ENCODE peak calls at places on chromosomes 4 and X, in six cellular contexts. Z is NCI-H69; F is upper lobe of right lung; O is NCI-H2107; W is stimulated activated CD4-positive, alpha-beta T cell treated with anti-CD3 and anti-CD28 coated beads, Interleukin-4, amount 100 ng/mL, for 1 hour; X is activated CD4-positive, alpha-beta T cell treated with anti-CD3 and anti-CD28 coated beads, Interleukin-2, amount 10 ng/mL, durations not matched to agents 7 days and 5 days. R is an unnamed sample.

GRCh38 chrX:18864390-18864920 is 119.5 kb downstream of the PHKA2 start:
- DNase-seq in F (no peak), W (no peak), O (no peak), Z (no peak), X (no peak), R (no peak)

GRCh38 chr4:40949701-40950100 is 199.9 kb downstream of the NSUN7 start:
- DNase-seq in X (no peak), O (no peak), F (no peak), W (no peak), Z (no peak), R (no peak)

GRCh38 chrX:101460669-101461068 is 24.6 kb upstream of the ARMCX4 start:
- DNase-seq in F (no peak), X (no peak), O (no peak), W (no peak), Z (no peak), R (no peak)

GRCh38 chr4:179097741-179098140 is 1655.5 kb upstream of the AGA start:
- DNase-seq in X (peak), Z (no peak), F (no peak), O (no peak), W (no peak), R (peak)

GRCh38 chr4:152779513-152780266 is at the start of the genes ARFIP1 and TIGD4:
- DNase-seq in X (peak), Z (peak), F (peak), O (peak), W (peak), R (peak)

GRCh38 chr4:80010316-80010715 is 62.7 kb downstream of the ANTXR2 start:
- DNase-seq in O (no peak), F (no peak), X (no peak), Z (no peak), W (no peak), R (peak)

GRCh38 chr4:109429545-109429944 is 4.1 kb upstream of the SEC24B start:
- DNase-seq in Z (no peak), O (no peak), W (no peak), F (no peak), X (no peak), R (no peak)

GRCh38 chr4:2258091-2259035 is 3.5 kb downstream of the MXD4 start:
- DNase-seq in F (peak), Z (no peak), X (no peak), O (no peak), W (peak), R (no peak)

GRCh38 chrX:123797543-123798447 is 62.1 kb upstream of the XIAP start:
- DNase-seq in Z (no peak), O (no peak), F (no peak), X (no peak), W (no peak), R (no peak)

GRCh38 chr4:186725422-186726149 is 1.9 kb upstream of the FAT1 start:
- DNase-seq in O (peak), X (no peak), Z (peak), W (no peak), F (peak), R (no peak)

GRCh38 chr4:99033956-99034355 is 38.4 kb downstream of the METAP1 start:
- DNase-seq in W (no peak), X (no peak), O (no peak), Z (no peak), F (no peak), R (no peak)

GRCh38 chr4:168162604-168163003 is 70.3 kb downstream of the ANXA10 start:
- DNase-seq in W (no peak), Z (no peak), O (no peak), F (no peak), X (no peak), R (no peak)

GRCh38 chrX:39477438-39478120 is 620.2 kb downstream of the BCOR start:
- DNase-seq in O (no peak), Z (peak), W (peak), X (no peak), F (peak), R (no peak)

GRCh38 chr4:147547314-147548056 is 66.6 kb downstream of the EDNRA start:
- DNase-seq in F (no peak), X (no peak), O (no peak), W (no peak), Z (no peak), R (no peak)

GRCh38 chr4:42673084-42673429 is 16.2 kb upstream of the ATP8A1 start:
- DNase-seq in W (no peak), X (no peak), Z (no peak), O (no peak), F (peak), R (no peak)

GRCh38 chr4:1570291-1571164 is 113.6 kb downstream of the FAM53A start:
- DNase-seq in X (no peak), W (no peak), Z (no peak), O (no peak), F (peak), R (no peak)

GRCh38 chr4:121551271-121551670 is 145.5 kb downstream of the ANXA5 start:
- DNase-seq in X (no peak), O (no peak), W (no peak), Z (no peak), F (no peak), R (no peak)

GRCh38 chr4:126097155-126097554 is 782.4 kb downstream of the FAT4 start:
- DNase-seq in Z (no peak), O (no peak), F (no peak), X (no peak), W (no peak), R (no peak)

GRCh38 chr4:38667005-38667771 is 3.2 kb downstream of the KLF3 start:
- DNase-seq in O (peak), X (peak), F (no peak), W (no peak), Z (peak), R (peak)

GRCh38 chrX:149131780-149132179 is 373.3 kb downstream of the IDS start:
- DNase-seq in O (no peak), W (no peak), F (no peak), X (no peak), Z (no peak), R (no peak)

GRCh38 chrX:134423606-134424005 is 36.4 kb upstream of the HPRT1 start:
- DNase-seq in O (no peak), W (no peak), F (no peak), X (no peak), Z (peak), R (no peak)

GRCh38 chrX:11533211-11533651 is 132.5 kb downstream of the ARHGAP6 start:
- DNase-seq in O (peak), X (peak), W (no peak), F (no peak), Z (peak), R (no peak)

GRCh38 chr4:145734576-145735329 is 54.8 kb downstream of the C4orf51 start:
- DNase-seq in O (no peak), X (no peak), Z (no peak), W (no peak), F (peak), R (no peak)

GRCh38 chr4:142574306-142574705 is 271.8 kb downstream of the INPP4B start:
- DNase-seq in W (no peak), F (no peak), X (no peak), O (no peak), Z (no peak), R (no peak)

GRCh38 chrX:47568656-47569295 is 7.8 kb downstream of the ARAF start:
- DNase-seq in X (peak), O (no peak), F (no peak), W (peak), Z (peak), R (peak)

GRCh38 chrX:147710301-147710700 is 201.4 kb upstream of the FMR1 start:
- DNase-seq in X (no peak), O (no peak), Z (no peak), W (no peak), F (no peak), R (peak)

GRCh38 chrX:115259238-115259875 is 25.5 kb upstream of the LRCH2 start:
- DNase-seq in F (no peak), W (no peak), X (no peak), Z (no peak), O (no peak), R (no peak)

GRCh38 chr4:141352775-141353544 is 132.3 kb downstream of the ZNF330 start:
- DNase-seq in X (no peak), W (no peak), F (no peak), O (no peak), Z (no peak), R (peak)

GRCh38 chr4:4418676-4419370 is 31.9 kb downstream of the NSG1 start:
- DNase-seq in O (no peak), W (no peak), F (peak), Z (no peak), X (peak), R (peak)

GRCh38 chr4:145154573-145154972 is 25.8 kb downstream of the OTUD4 start:
- DNase-seq in F (no peak), Z (peak), X (no peak), O (no peak), W (no peak), R (no peak)

GRCh38 chr4:89800012-89800516 is 36.9 kb downstream of the SNCA start:
- DNase-seq in W (no peak), O (no peak), X (no peak), Z (no peak), F (no peak), R (no peak)

GRCh38 chr4:108433832-108434231 is 186.5 kb upstream of the RPL34 start:
- DNase-seq in X (peak), F (no peak), W (peak), Z (no peak), O (no peak), R (peak)

GRCh38 chr4:164252286-164252685 is 501.6 kb upstream of the SMIM31 start:
- DNase-seq in O (no peak), F (no peak), X (no peak), W (no peak), Z (peak), R (no peak)

GRCh38 chrX:24982306-24982965 is 33.3 kb downstream of the ARX start:
- DNase-seq in F (no peak), X (no peak), O (no peak), Z (peak), W (no peak), R (no peak)

R was measured in DND-41.